ENCODE peak calls at places on chromosomes 5 and 9, in eight cellular contexts. K is tibial artery, Y is hepatocyte, E is stomach, F is fibroblast of pulmonary artery, X is endothelial cell of umbilical vein, G is mucosa of descending colon, D is upper lobe of left lung. T is an unnamed sample.

GRCh38 chr5:14526493-14526892 is 55.1 kb upstream of the OTULINL start:
- DNase-seq in E (no peak), D (no peak), K (no peak), Y (no peak), X (no peak), G (no peak), F (no peak), T (no peak)

GRCh38 chr5:55223219-55223987 is 3.7 kb downstream of the MCIDAS start:
- DNase-seq in X (no peak), Y (peak), G (no peak), E (no peak), D (no peak), F (no peak), K (no peak), T (no peak)

GRCh38 chr5:78920604-78921003 is 64.5 kb downstream of the ARSB start:
- DNase-seq in F (peak), Y (peak), X (no peak), K (no peak), E (no peak), D (no peak), G (no peak), T (peak)

GRCh38 chr5:10645671-10646070 is 81.8 kb downstream of the ANKRD33B start:
- DNase-seq in Y (no peak), E (peak), D (no peak), F (no peak), X (no peak), G (no peak), K (no peak), T (no peak)

GRCh38 chr9:122056484-122056883 is 36.6 kb downstream of the TTLL11 start:
- DNase-seq in F (peak), G (no peak), D (no peak), E (no peak), K (no peak), X (peak), Y (peak), T (no peak)

GRCh38 chr9:31916591-31917223 is 467.7 kb upstream of the ACO1 start:
- DNase-seq in Y (peak), K (no peak), G (no peak), E (no peak), D (no peak), X (no peak), F (no peak), T (no peak)

GRCh38 chr9:89837152-89837551 is 232.3 kb downstream of the GADD45G start:
- DNase-seq in K (no peak), Y (no peak), D (no peak), X (no peak), E (no peak), G (no peak), F (no peak), T (no peak)

GRCh38 chr5:125503958-125504357 is 757.5 kb upstream of the ZNF608 start:
- DNase-seq in G (no peak), D (no peak), E (peak), X (no peak), F (no peak), Y (no peak), K (no peak), T (no peak)

GRCh38 chr5:140221697-140222223 is 46.8 kb downstream of the CYSTM1 start:
- DNase-seq in F (peak), K (no peak), E (no peak), D (peak), X (peak), Y (no peak), G (no peak), T (peak)

GRCh38 chr5:98339141-98339848 is 434.2 kb upstream of the RGMB start:
- DNase-seq in D (no peak), F (no peak), E (no peak), K (no peak), G (no peak), Y (no peak), X (no peak), T (no peak)

GRCh38 chr5:98483301-98483700 is 290.2 kb upstream of the RGMB start:
- DNase-seq in G (no peak), K (no peak), Y (no peak), E (no peak), X (no peak), F (peak), D (no peak), T (peak)

GRCh38 chr9:113530022-113530635 is 66.6 kb downstream of the RGS3 start:
- DNase-seq in Y (no peak), E (no peak), G (no peak), D (no peak), K (peak), F (no peak), X (no peak), T (no peak)

GRCh38 chr5:61563401-61563800 is 231.3 kb downstream of the ZSWIM6 start:
- DNase-seq in E (peak), K (no peak), Y (peak), X (no peak), F (peak), D (no peak), G (no peak), T (no peak)

GRCh38 chr5:131980696-131981095 is 30.8 kb downstream of the ACSL6 start:
- DNase-seq in Y (no peak), F (no peak), E (no peak), D (no peak), K (no peak), G (no peak), X (no peak), T (no peak)

GRCh38 chr5:67082941-67083340 is 113.7 kb downstream of the CD180 start:
- DNase-seq in D (no peak), E (no peak), Y (no peak), X (peak), F (peak), K (no peak), G (no peak), T (no peak)

GRCh38 chr9:119005162-119005561 is 364.1 kb downstream of the BRINP1 start:
- DNase-seq in E (no peak), X (no peak), G (no peak), F (no peak), Y (no peak), D (no peak), K (no peak), T (no peak)

GRCh38 chr5:172683696-172684464 is 42.8 kb downstream of the NEURL1B start:
- DNase-seq in G (peak), E (no peak), D (no peak), F (no peak), X (peak), Y (peak), K (no peak), T (no peak)

GRCh38 chr9:2583308-2584013 is 38.1 kb upstream of the VLDLR start:
- DNase-seq in Y (no peak), D (no peak), K (no peak), E (no peak), G (peak), X (no peak), F (no peak), T (no peak)

GRCh38 chr9:91991621-91992435 is 41.8 kb upstream of the ROR2 start:
- DNase-seq in K (no peak), G (no peak), X (no peak), F (no peak), Y (peak), E (no peak), D (no peak), T (peak)

GRCh38 chr9:37622462-37622861 is 28.3 kb upstream of the FRMPD1 start:
- DNase-seq in F (no peak), X (no peak), K (no peak), D (no peak), G (no peak), E (no peak), Y (no peak), T (peak)

GRCh38 chr5:111779260-111780254 is 22.6 kb upstream of the NREP start:
- DNase-seq in K (no peak), G (no peak), X (peak), E (no peak), D (no peak), F (peak), Y (no peak), T (peak)

GRCh38 chr9:19552693-19553092 is 143.9 kb downstream of the ACER2 start:
- DNase-seq in G (no peak), X (no peak), F (no peak), K (no peak), D (no peak), Y (no peak), E (no peak), T (no peak)

GRCh38 chr5:160485364-160486010 is 63.8 kb downstream of the PTTG1 start:
- DNase-seq in D (no peak), Y (no peak), F (no peak), K (no peak), G (no peak), E (no peak), X (no peak), T (no peak)
- TF ChIP-seq CTCF in D (no peak), Y (no peak), F (no peak), K (no peak), G (no peak), E (no peak), X (no peak), T (no peak)

GRCh38 chr9:126440042-126440441 is 113.4 kb downstream of the MVB12B start:
- DNase-seq in D (no peak), F (no peak), E (no peak), X (no peak), Y (no peak), G (no peak), K (no peak), T (no peak)

GRCh38 chr9:126439402-126439765 is 112.8 kb downstream of the MVB12B start:
- DNase-seq in F (peak), K (no peak), E (no peak), G (no peak), D (no peak), X (no peak), Y (no peak), T (peak)

GRCh38 chr9:126442636-126443035 is 116.0 kb downstream of the MVB12B start:
- DNase-seq in D (no peak), Y (no peak), X (no peak), E (no peak), G (no peak), F (no peak), K (no peak), T (no peak)

GRCh38 chr9:126438757-126439401 is 112.2 kb downstream of the MVB12B start:
- DNase-seq in K (no peak), G (no peak), D (no peak), X (no peak), E (no peak), Y (no peak), F (no peak), T (no peak)

DNA sequence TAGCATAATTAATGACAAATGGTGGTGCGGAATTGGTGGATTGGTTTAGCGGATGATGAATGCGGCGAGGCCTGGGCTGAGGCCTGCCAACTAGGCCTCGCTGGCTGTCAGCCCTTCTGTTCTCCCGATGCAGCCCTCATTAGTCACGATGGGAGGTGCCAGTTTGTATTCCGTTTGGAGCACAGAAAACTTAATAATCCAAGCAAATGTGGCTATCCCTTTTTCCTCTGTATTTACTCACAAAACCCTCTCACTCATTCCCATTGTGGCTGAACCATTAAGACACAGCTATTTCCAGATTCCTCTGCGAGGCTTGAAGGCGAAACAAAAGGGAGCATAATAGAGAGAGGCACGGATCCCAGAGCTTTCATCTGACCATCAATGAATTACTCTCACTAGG is 114.3 kb downstream of the MVB12B start:
- DNase-seq in D (no peak), K (no peak), G (no peak), E (no peak), Y (no peak), X (no peak), F (peak), T (peak)
- H3K4me3 ChIP-seq in D (no peak), K (no peak), G (no peak), E (no peak), Y (no peak), X (no peak), F (no peak), T (no peak)

DNA sequence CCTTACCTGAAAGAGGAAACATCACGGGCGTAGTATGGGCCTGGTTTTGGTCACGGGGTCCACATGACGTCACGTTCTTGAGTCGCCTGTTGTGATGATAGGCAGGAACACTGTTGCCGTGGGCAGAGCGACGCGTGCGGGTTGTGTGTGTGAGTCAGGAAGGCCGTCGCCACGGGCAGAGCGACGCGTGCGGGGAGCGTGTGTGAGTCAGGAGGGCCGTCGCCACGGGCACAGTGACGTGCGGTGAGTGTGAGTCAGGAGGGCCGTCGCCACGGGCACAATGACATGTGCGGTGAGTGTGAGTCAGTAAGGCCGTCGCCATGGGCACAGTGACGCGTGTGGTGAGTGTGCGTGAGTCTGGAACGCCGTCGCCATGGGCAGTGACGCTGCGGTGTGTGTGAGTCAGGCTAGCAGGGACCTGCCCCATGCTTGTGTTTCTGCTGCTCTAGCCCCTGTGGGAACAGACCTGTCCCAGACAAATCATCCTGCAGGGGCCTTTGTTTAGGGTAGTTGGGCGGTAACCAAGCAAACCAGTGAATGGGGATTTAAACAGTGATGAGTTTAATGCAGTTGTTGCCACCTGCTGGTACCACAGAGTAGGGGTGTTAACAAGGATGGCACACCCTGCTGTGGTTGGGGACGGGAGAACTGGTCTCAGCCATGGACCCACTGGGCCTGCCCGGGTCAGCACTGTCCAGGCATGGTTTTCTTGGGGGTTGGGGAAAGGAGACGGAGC is 19.8 kb downstream of the TRIP13 start:
- DNase-seq in F (peak), E (peak), Y (no peak), K (no peak), G (no peak), D (peak), X (peak), T (peak)
- TF ChIP-seq CTCF in F (peak), E (no peak), Y (no peak), K (no peak), G (no peak), D (peak), X (no peak), T (no peak)

GRCh38 chr9:128215491-128216404 is 12.6 kb downstream of the DNM1 start:
- DNase-seq in G (no peak), E (no peak), F (peak), Y (peak), D (no peak), X (peak), K (peak), T (peak)

GRCh38 chr9:128218172-128218517 is 15.0 kb downstream of the DNM1 start:
- DNase-seq in F (no peak), Y (no peak), G (no peak), X (no peak), D (no peak), K (no peak), E (no peak), T (no peak)

GRCh38 chr9:128222026-128222425 is 18.8 kb downstream of the DNM1 start:
- DNase-seq in E (no peak), Y (no peak), D (no peak), G (no peak), K (no peak), F (no peak), X (no peak), T (no peak)

GRCh38 chr9:128216781-128217553 is 13.8 kb downstream of the DNM1 start:
- DNase-seq in E (no peak), X (no peak), D (no peak), F (no peak), K (no peak), Y (no peak), G (no peak), T (no peak)

GRCh38 chr9:128218518-128219389 is 15.6 kb downstream of the DNM1 start:
- DNase-seq in D (peak), Y (peak), F (peak), X (peak), E (peak), G (peak), K (peak), T (peak)
- H3K4me3 ChIP-seq in D (no peak), Y (no peak), F (no peak), X (no peak), E (peak), G (no peak), K (peak), T (no peak)

GRCh38 chr5:42250-42649 is 49.7 kb upstream of the PLEKHG4B start:
- DNase-seq in X (no peak), E (no peak), D (no peak), G (no peak), K (no peak), F (peak), Y (no peak), T (peak)
- TF ChIP-seq CTCF in X (peak), E (no peak), D (no peak), G (no peak), K (no peak), F (peak), Y (peak), T (peak)